ENCODE peak calls at places on chromosomes 13 and 19, in four cellular contexts. Q is iPS DF 19.7, Z is HTR-8/SVneo, N is MV-4-11. I is an unnamed sample.

GRCh38 chr13:73657821-73658540 is 476.2 kb downstream of the KLF12 start:
- DNase-seq in Q (no peak), Z (no peak), N (no peak), I (peak)

GRCh38 chr13:50400930-50401553 is 385.8 kb downstream of the KCNRG start:
- DNase-seq in Q (no peak), Z (peak), N (no peak), I (peak)

GRCh38 chr19:15702590-15702930 is 25.3 kb upstream of the OR10H2 start:
- DNase-seq in Q (no peak), Z (peak), N (peak), I (peak)

GRCh38 chr13:98598043-98598442 is 21.1 kb upstream of the STK24 start:
- DNase-seq in Q (no peak), Z (no peak), N (no peak), I (no peak)

GRCh38 chr13:71274923-71275593 is 591.9 kb downstream of the DACH1 start:
- DNase-seq in Q (no peak), Z (no peak), N (peak), I (no peak)

GRCh38 chr19:48490980-48491792 is 20.4 kb downstream of the LMTK3 start:
- DNase-seq in Q (no peak), Z (no peak), N (peak), I (no peak)

GRCh38 chr13:20969182-20969581 is 66.6 kb upstream of the XPO4 start:
- DNase-seq in Q (no peak), Z (no peak), N (no peak), I (peak)

GRCh38 chr13:27245610-27246009 is 5.7 kb upstream of the RPL21 start:
- DNase-seq in Q (peak), Z (no peak), N (no peak), I (no peak)

GRCh38 chr19:1527650-1528309 is 3.9 kb downstream of the PLK5 start:
- DNase-seq in Q (no peak), Z (no peak), N (no peak), I (no peak)

GRCh38 chr19:12937243-12938053 is 961 bp upstream of the CALR start:
- DNase-seq in Q (no peak), Z (no peak), N (peak), I (no peak)

GRCh38 chr13:74074723-74075122 is 59.5 kb downstream of the KLF12 start:
- DNase-seq in Q (no peak), Z (no peak), N (no peak), I (peak)

GRCh38 chr13:38430761-38431160 is 81.1 kb downstream of the UFM1 start:
- DNase-seq in Q (no peak), Z (no peak), N (no peak), I (no peak)

GRCh38 chr13:43005460-43006236 is 13.6 kb upstream of the EPSTI1 start:
- DNase-seq in Q (no peak), Z (no peak), N (no peak), I (peak)

GRCh38 chr19:2555422-2556220 is 79.7 kb downstream of the GADD45B start:
- DNase-seq in Q (no peak), Z (no peak), N (no peak), I (no peak)

GRCh38 chr13:25249001-25249543 is 38.2 kb downstream of the MTMR6 start:
- DNase-seq in Q (no peak), Z (no peak), N (peak), I (peak)

GRCh38 chr19:48487944-48488343 is 18.8 kb downstream of the CYTH2 start:
- DNase-seq in Q (no peak), Z (peak), N (no peak), I (peak)

GRCh38 chr19:40613669-40614594 is 12.8 kb downstream of the LTBP4 start:
- DNase-seq in Q (no peak), Z (no peak), N (peak), I (peak)

GRCh38 chr19:40398417-40399056 is 8.6 kb upstream of the HIPK4 start:
- DNase-seq in Q (peak), Z (no peak), N (no peak), I (no peak)

GRCh38 chr13:114099191-114099590 is 33.2 kb downstream of the RASA3 start:
- DNase-seq in Q (no peak), Z (no peak), N (peak), I (peak)

GRCh38 chr13:93364166-93364565 is 137.6 kb downstream of the GPC6 start:
- DNase-seq in Q (no peak), Z (peak), N (no peak), I (peak)

GRCh38 chr19:12331211-12331941 is 2.1 kb downstream of the ZNF563 start:
- DNase-seq in Q (no peak), Z (no peak), N (no peak), I (no peak)

GRCh38 chr13:98285317-98285716 is 108.2 kb upstream of the RNF113B start:
- DNase-seq in Q (no peak), Z (no peak), N (no peak), I (no peak)

GRCh38 chr13:79679334-79679733 is 198.4 kb downstream of the NDFIP2 start:
- DNase-seq in Q (peak), Z (peak), N (peak), I (peak)

GRCh38 chr13:41145136-41145908 is 12.7 kb upstream of the KBTBD6 start:
- DNase-seq in Q (no peak), Z (no peak), N (no peak), I (peak)